ENCODE peak calls at places on chromosomes 1 and 21, in four cellular contexts. One of them, this sample, is unnamed.

GRCh38 chr1:209409786-209410185 is 173.7 kb upstream of the CAMK1G start:
- DNase-seq in mammary epithelial cell: peak; percentile 92
- DNase-seq in stomach: no peak
- DNase-seq in thoracic aorta: no peak
- DNase-seq in this sample: peak; percentile 30

GRCh38 chr1:230091473-230092231 is 24.6 kb downstream of the GALNT2 start:
- DNase-seq in mammary epithelial cell: no peak
- DNase-seq in stomach: no peak
- DNase-seq in thoracic aorta: no peak
- DNase-seq in this sample: peak; percentile 64

GRCh38 chr1:207891148-207891547 is 19.8 kb downstream of the CD34 start:
- DNase-seq in mammary epithelial cell: no peak
- DNase-seq in stomach: peak; percentile 5
- DNase-seq in thoracic aorta: no peak
- DNase-seq in this sample: no peak

GRCh38 chr21:35219719-35220118 is 170.6 kb upstream of the RUNX1 start:
- DNase-seq in mammary epithelial cell: no peak
- DNase-seq in stomach: no peak
- DNase-seq in thoracic aorta: no peak
- DNase-seq in this sample: no peak

GRCh38 chr1:53681647-53682368 is 57.2 kb downstream of the GLIS1 start:
- DNase-seq in mammary epithelial cell: peak; percentile 25
- DNase-seq in stomach: peak; percentile 48
- DNase-seq in thoracic aorta: no peak
- DNase-seq in this sample: no peak

GRCh38 chr1:52929019-52929418 is 1.9 kb downstream of the SCP2 start:
- DNase-seq in mammary epithelial cell: no peak
- DNase-seq in stomach: no peak
- DNase-seq in thoracic aorta: no peak
- DNase-seq in this sample: no peak

GRCh38 chr1:193486671-193487229 is 300.3 kb upstream of the B3GALT2 start:
- DNase-seq in mammary epithelial cell: peak; percentile 3
- DNase-seq in stomach: no peak
- DNase-seq in thoracic aorta: no peak
- DNase-seq in this sample: peak; percentile 2

GRCh38 chr1:168408531-168409242 is 128.0 kb downstream of the TBX19 start:
- DNase-seq in mammary epithelial cell: peak; percentile 87
- DNase-seq in stomach: no peak
- DNase-seq in thoracic aorta: no peak
- DNase-seq in this sample: no peak

GRCh38 chr1:44609412-44609767 is 64.9 kb downstream of the TMEM53 start:
- DNase-seq in mammary epithelial cell: no peak
- DNase-seq in stomach: peak; percentile 69
- DNase-seq in thoracic aorta: no peak
- DNase-seq in this sample: peak; percentile 70

GRCh38 chr1:64744492-64745180 is at the start of gene RAVER2:
- DNase-seq in mammary epithelial cell: peak; percentile 71
- DNase-seq in stomach: peak; percentile 79
- DNase-seq in thoracic aorta: peak; percentile 15
- DNase-seq in this sample: peak; percentile 90

GRCh38 chr1:9689011-9689706 is 37.6 kb downstream of the PIK3CD start:
- DNase-seq in mammary epithelial cell: peak; percentile 66
- DNase-seq in stomach: peak; percentile 90
- DNase-seq in thoracic aorta: peak; percentile 37
- DNase-seq in this sample: peak; percentile 88

GRCh38 chr1:184499626-184500025 is 112.8 kb downstream of the C1orf21 start:
- DNase-seq in mammary epithelial cell: no peak
- DNase-seq in stomach: no peak
- DNase-seq in thoracic aorta: no peak
- DNase-seq in this sample: peak; percentile 45

GRCh38 chr1:29548091-29548490 is 311.8 kb downstream of the PTPRU start:
- DNase-seq in mammary epithelial cell: no peak
- DNase-seq in stomach: no peak
- DNase-seq in thoracic aorta: no peak
- DNase-seq in this sample: no peak

GRCh38 chr1:203378529-203379271 is 27.8 kb upstream of the FMOD start:
- DNase-seq in mammary epithelial cell: no peak
- DNase-seq in stomach: no peak
- DNase-seq in thoracic aorta: no peak
- DNase-seq in this sample: peak; percentile 73

DNA sequence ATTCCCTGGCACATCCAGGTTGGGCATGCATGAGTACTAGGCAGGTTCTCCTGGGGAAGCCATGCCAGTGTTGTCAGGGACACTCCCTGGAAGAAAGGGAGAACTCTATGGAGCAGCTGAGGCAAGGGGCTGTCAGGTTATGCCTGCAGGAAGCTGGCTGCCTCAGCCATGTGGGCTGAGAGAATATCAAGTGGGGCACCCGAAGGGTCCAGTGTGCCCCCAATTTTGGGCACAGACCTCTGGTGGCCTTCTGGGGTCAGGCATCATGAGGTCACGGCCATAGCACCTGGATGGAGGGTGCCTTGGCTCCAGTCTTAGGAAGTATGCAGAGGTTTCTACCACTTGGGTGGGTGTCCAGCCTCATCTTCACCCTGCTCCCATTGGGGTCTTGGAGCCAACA is 2.6 kb downstream of the CSF3R start:
- DNase-seq in mammary epithelial cell: no peak
- DNase-seq in stomach: no peak
- DNase-seq in thoracic aorta: no peak
- DNase-seq in this sample: no peak
- H3K4me3 ChIP-seq in mammary epithelial cell: no peak overlapping the region
- H3K4me3 ChIP-seq in stomach: peak overlapping the region; percentile 31
- H3K4me3 ChIP-seq in thoracic aorta: no peak overlapping the region
- H3K4me3 ChIP-seq in this sample: no peak overlapping the region

DNA sequence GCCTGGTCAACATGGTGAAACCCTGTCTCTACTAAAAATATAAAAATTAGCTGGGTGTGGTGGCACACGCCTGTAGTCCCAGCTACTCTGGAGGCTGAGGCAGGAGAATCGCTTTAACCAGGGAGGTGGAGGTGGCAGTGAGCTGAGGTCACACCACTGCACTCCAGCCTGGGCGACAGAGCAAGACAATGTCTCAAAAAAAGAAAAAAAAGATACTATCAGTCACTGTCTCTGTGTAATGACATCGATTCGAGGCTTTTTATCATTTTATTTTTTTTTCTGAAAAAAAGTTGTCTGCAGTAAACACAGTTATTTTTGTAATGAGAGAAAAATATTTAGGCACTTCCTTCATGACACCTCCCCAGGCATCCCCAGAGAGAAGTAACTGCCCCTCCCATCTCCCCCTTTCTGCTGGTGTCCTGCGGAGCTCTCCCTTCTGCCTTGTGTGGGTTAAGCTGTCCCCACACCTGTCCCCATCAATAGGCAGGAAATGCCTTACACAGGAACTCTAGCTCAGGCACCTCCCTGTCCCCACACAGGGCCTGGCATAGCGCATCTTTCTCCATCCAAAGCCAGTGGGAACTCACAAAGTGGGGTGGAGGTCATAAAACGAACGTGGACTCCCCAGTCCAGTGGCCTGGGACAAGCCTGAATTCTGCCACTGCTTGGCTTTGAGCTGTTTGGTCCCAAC is 132.0 kb downstream of the SYF2 start:
- DNase-seq in mammary epithelial cell: no peak
- DNase-seq in stomach: no peak
- DNase-seq in thoracic aorta: no peak
- DNase-seq in this sample: no peak
- H3K4me1 ChIP-seq in mammary epithelial cell: no peaks in the 10 kb centered on the region
- H3K4me1 ChIP-seq in stomach: no peaks in the 10 kb centered on the region
- H3K4me1 ChIP-seq in thoracic aorta: no peaks in the 10 kb centered on the region
- H3K4me1 ChIP-seq in this sample: no peaks in the 10 kb centered on the region

GRCh38 chr1:3366181-3367051 is 88.0 kb upstream of the ARHGEF16 start:
- DNase-seq in mammary epithelial cell: no peak
- DNase-seq in stomach: no peak
- DNase-seq in thoracic aorta: no peak
- DNase-seq in this sample: no peak
- H3K27me3 ChIP-seq in mammary epithelial cell: no peaks in the 10 kb centered on the region
- H3K27me3 ChIP-seq in stomach: no peaks in the 10 kb centered on the region
- H3K27me3 ChIP-seq in thoracic aorta: no peaks in the 10 kb centered on the region
- H3K27me3 ChIP-seq in this sample: no peaks in the 10 kb centered on the region

GRCh38 chr1:4657244-4657789 is 2.9 kb downstream of the AJAP1 start:
- DNase-seq in mammary epithelial cell: no peak
- DNase-seq in stomach: no peak
- DNase-seq in thoracic aorta: no peak
- DNase-seq in this sample: no peak

GRCh38 chr1:4654764-4655673 is 610 bp downstream of the AJAP1 start:
- DNase-seq in mammary epithelial cell: peak; percentile 1
- DNase-seq in stomach: no peak
- DNase-seq in thoracic aorta: no peak
- DNase-seq in this sample: no peak

GRCh38 chr1:4655674-4656532 is 1.5 kb downstream of the AJAP1 start:
- DNase-seq in mammary epithelial cell: peak; percentile 50
- DNase-seq in stomach: no peak
- DNase-seq in thoracic aorta: no peak
- DNase-seq in this sample: no peak

GRCh38 chr1:4657920-4658585 is 3.6 kb downstream of the AJAP1 start:
- DNase-seq in mammary epithelial cell: no peak
- DNase-seq in stomach: no peak
- DNase-seq in thoracic aorta: no peak
- DNase-seq in this sample: no peak

GRCh38 chr1:4656533-4657140 is 2.2 kb downstream of the AJAP1 start:
- DNase-seq in mammary epithelial cell: no peak
- DNase-seq in stomach: no peak
- DNase-seq in thoracic aorta: no peak
- DNase-seq in this sample: no peak
- H3K4me3 ChIP-seq in mammary epithelial cell: peak overlapping the region; percentile 56
- H3K4me3 ChIP-seq in stomach: peak overlapping the region; percentile 28
- H3K4me3 ChIP-seq in thoracic aorta: no peak overlapping the region
- H3K4me3 ChIP-seq in this sample: no peak overlapping the region

GRCh38 chr1:40986328-40986783 is 6.9 kb downstream of the CTPS1 start:
- DNase-seq in mammary epithelial cell: no peak
- DNase-seq in stomach: no peak
- DNase-seq in thoracic aorta: no peak
- DNase-seq in this sample: no peak

GRCh38 chr1:40986929-40987328 is 7.4 kb downstream of the CTPS1 start:
- DNase-seq in mammary epithelial cell: no peak
- DNase-seq in stomach: no peak
- DNase-seq in thoracic aorta: no peak
- DNase-seq in this sample: no peak

GRCh38 chr1:40984531-40984930 is 5.0 kb downstream of the CTPS1 start:
- DNase-seq in mammary epithelial cell: no peak
- DNase-seq in stomach: no peak
- DNase-seq in thoracic aorta: no peak
- DNase-seq in this sample: no peak

GRCh38 chr1:40987439-40988276 is 8.2 kb downstream of the CTPS1 start:
- DNase-seq in mammary epithelial cell: no peak
- DNase-seq in stomach: no peak
- DNase-seq in thoracic aorta: no peak
- DNase-seq in this sample: no peak

DNA sequence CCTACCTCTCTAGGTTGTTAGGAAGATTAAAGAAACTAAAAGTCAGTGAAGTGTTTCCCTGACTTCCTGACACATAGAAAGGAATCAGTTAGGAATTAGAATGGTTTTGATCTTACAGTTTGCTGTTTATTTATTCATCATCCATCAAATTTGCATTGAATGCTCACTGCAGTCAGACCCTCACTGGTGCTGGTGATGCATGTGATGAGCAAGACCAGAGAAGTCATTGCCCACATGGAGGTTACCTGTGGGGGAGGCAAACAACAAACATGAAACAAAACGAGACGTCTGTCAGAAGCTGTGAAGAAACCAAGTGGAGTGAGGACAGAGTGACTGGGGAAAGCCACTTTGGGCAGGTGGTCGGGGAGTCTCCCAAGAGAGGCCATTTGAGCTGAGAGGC is 6.4 kb downstream of the CTPS1 start:
- DNase-seq in mammary epithelial cell: no peak
- DNase-seq in stomach: no peak
- DNase-seq in thoracic aorta: no peak
- DNase-seq in this sample: no peak
- H3K4me1 ChIP-seq in mammary epithelial cell: peaks cover 26% of the 10 kb centered on the region
- H3K4me1 ChIP-seq in stomach: peaks cover 13% of the 10 kb centered on the region
- H3K4me1 ChIP-seq in thoracic aorta: peaks cover 85% of the 10 kb centered on the region
- H3K4me1 ChIP-seq in this sample: peaks cover 58% of the 10 kb centered on the region

DNA sequence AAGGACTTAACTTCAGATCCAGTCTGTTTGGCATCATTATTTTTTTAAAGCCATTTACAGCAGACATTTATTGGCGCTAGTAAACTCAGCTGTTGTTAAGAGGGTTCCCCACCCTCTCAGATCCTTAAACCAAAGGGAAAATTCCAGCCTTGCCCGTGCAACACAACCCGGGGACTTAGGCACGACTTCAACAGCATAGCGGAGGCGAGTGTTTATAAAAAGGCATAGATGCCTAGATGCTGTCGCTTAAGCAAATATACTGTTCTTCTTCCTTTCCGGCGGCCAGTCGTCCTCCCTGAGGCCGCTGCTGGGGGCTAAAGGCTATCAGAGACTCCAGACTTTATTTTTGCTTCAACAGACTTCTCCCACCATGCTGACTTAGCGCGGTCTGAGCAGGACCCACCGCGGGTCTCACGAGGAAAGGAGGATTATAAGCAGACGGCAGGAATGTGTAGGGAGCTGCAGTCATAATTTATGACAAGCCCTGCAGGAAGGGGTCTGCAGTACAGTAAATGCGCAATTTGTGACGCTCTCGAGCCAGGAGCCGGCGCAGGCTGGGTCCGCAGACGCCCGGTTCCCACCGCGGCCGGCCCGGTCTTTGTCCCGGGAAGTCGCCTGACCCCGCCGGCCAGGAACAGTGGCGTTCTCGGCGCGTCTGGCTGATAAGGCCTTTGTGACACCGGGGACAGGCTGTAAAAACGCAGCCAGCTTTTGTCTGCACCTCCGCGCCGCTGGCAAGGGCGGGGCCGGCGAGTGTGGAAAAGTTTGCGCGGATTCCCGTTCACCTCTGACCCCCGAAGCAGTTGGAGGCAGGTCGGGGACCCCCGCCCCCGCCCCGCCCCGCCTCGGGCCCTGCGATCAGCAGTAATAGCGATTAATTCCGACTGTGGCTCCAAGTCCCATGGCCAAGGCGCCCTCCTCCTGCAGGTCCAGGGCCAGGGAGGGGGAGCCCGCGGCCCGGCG is 61.2 kb upstream of the ARHGEF16 start:
- DNase-seq in mammary epithelial cell: no peak
- DNase-seq in stomach: peak; percentile 74
- DNase-seq in thoracic aorta: no peak
- DNase-seq in this sample: no peak
- H3K27me3 ChIP-seq in mammary epithelial cell: peaks cover 29% of the 10 kb centered on the region
- H3K27me3 ChIP-seq in stomach: peaks cover 24% of the 10 kb centered on the region
- H3K27me3 ChIP-seq in thoracic aorta: no peaks in the 10 kb centered on the region
- H3K27me3 ChIP-seq in this sample: peaks cover 13% of the 10 kb centered on the region

This sample was measured in adipocyte.